ENCODE peak calls at places on chromosomes 2 and 18, in five cellular contexts. Z, D, V, C and N are unnamed samples.

GRCh38 chr2:234723400-234723799 is 226.5 kb upstream of the ARL4C start:
- DNase-seq in Z (no peak), V (no peak), D (no peak), C (no peak), N (no peak)

GRCh38 chr2:231512222-231512621 is 18.0 kb downstream of the NMUR1 start:
- DNase-seq in D (no peak), Z (no peak), V (no peak), C (no peak), N (no peak)

GRCh38 chr18:596288-596881 is 403 bp upstream of the CLUL1 start:
- DNase-seq in D (peak; percentile 27), Z (no peak), C (no peak), V (no peak), N (peak; percentile 42)

GRCh38 chr2:131590366-131590765 is 62.7 kb downstream of the CCDC74A start:
- DNase-seq in C (no peak), D (no peak), V (no peak), Z (no peak), N (no peak)

GRCh38 chr2:37333256-37333655 is 8.6 kb upstream of the PRKD3 start:
- DNase-seq in C (no peak), D (no peak), Z (no peak), V (no peak), N (no peak)

GRCh38 chr2:49123600-49123999 is 30.7 kb downstream of the FSHR start:
- DNase-seq in Z (no peak), D (no peak), V (no peak), C (no peak), N (no peak)

GRCh38 chr2:186328848-186329247 is 157.2 kb upstream of the ZC3H15 start:
- DNase-seq in D (no peak), V (no peak), C (no peak), Z (no peak), N (no peak)

GRCh38 chr2:151860613-151861146 is 32.5 kb upstream of the ARL5A start:
- DNase-seq in C (no peak), D (peak; percentile 22), V (no peak), Z (no peak), N (no peak)

GRCh38 chr2:60337142-60337497 is 216.3 kb downstream of the BCL11A start:
- DNase-seq in V (no peak), C (no peak), Z (no peak), D (no peak), N (peak; percentile 2)

GRCh38 chr2:60468390-60469085 is 84.9 kb downstream of the BCL11A start:
- DNase-seq in Z (no peak), D (peak; percentile 28), C (no peak), V (no peak), N (no peak)

GRCh38 chr2:240989451-240990265 is 8.8 kb upstream of the SNED1 start:
- DNase-seq in V (no peak), C (no peak), D (no peak), Z (peak; percentile 48), N (peak; percentile 43)

GRCh38 chr2:180890781-180891180 is 89.6 kb upstream of the UBE2E3 start:
- DNase-seq in Z (no peak), C (no peak), V (no peak), D (no peak), N (no peak)

GRCh38 chr2:96512341-96512740 is 7.2 kb upstream of the NEURL3 start:
- DNase-seq in C (no peak), V (no peak), Z (no peak), D (no peak), N (no peak)

GRCh38 chr2:236517463-236518077 is 52.1 kb upstream of the ACKR3 start:
- DNase-seq in C (no peak), V (no peak), D (no peak), Z (no peak), N (peak; percentile 42)

GRCh38 chr2:2331905-2332280 is 818 bp upstream of the MYT1L start:
- DNase-seq in D (no peak), C (no peak), V (no peak), Z (no peak), N (peak; percentile 5)